ENCODE peak calls at places on chromosome 16, in eight cellular contexts. O is mesendoderm, Y is endothelial cell of umbilical vein, X is neuronal stem cell, F is fibroblast of lung, C is MM.1S, Q is H1, V is K562. D is an unnamed sample.
A peak's percentile ranks its signal among the peaks of the same experiment; 100 is the strongest.

GRCh38 chr16:82835487-82836160 is 208.9 kb downstream of the CDH13 start:
- DNase-seq in V (no peak), O (peak; percentile 27), Y (no peak), X (no peak), C (no peak), F (no peak), Q (no peak), D (no peak)

GRCh38 chr16:81492965-81493754 is 48.6 kb downstream of the CMIP start:
- DNase-seq in O (no peak), V (no peak), F (no peak), X (no peak), C (no peak), Q (no peak), Y (no peak), D (no peak)

GRCh38 chr16:47644166-47644565 is 183.0 kb downstream of the PHKB start:
- DNase-seq in X (no peak), O (no peak), Y (peak; percentile 80), F (peak; percentile 75), Q (no peak), V (no peak), C (no peak), D (no peak)

GRCh38 chr16:51849715-51850114 is 697.2 kb downstream of the TOX3 start:
- DNase-seq in X (no peak), V (no peak), F (no peak), Y (no peak), Q (no peak), O (peak; percentile 30), C (no peak), D (no peak)

GRCh38 chr16:76535-77272 is 1.3 kb upstream of the MPG start:
- DNase-seq in O (peak; percentile 49), Y (peak; percentile 75), Q (no peak), X (no peak), F (peak; percentile 92), V (peak; percentile 87), C (no peak), D (no peak)

GRCh38 chr16:4209657-4210056 is 32.2 kb downstream of the SRL start:
- DNase-seq in X (no peak), Q (no peak), O (no peak), C (no peak), Y (no peak), V (no peak), F (no peak), D (no peak)

GRCh38 chr16:28497861-28498599 is 3.6 kb downstream of the APOBR start:
- DNase-seq in Y (no peak), V (no peak), F (no peak), X (no peak), Q (no peak), O (no peak), C (no peak), D (no peak)

GRCh38 chr16:11824362-11824761 is 27.0 kb downstream of the RSL1D1 start:
- DNase-seq in Q (no peak), F (no peak), X (no peak), V (no peak), O (peak; percentile 45), Y (no peak), C (no peak), D (no peak)

GRCh38 chr16:2976201-2976600 is 4.0 kb downstream of the PKMYT1 start:
- DNase-seq in V (no peak), Q (no peak), C (no peak), Y (no peak), X (no peak), O (no peak), F (no peak), D (no peak)

GRCh38 chr16:11964761-11965539 is at the start of gene TNFRSF17:
- DNase-seq in F (no peak), V (no peak), Y (no peak), Q (no peak), O (no peak), X (no peak), C (peak; percentile 93), D (no peak)

GRCh38 chr16:69476920-69477418 is 52.5 kb downstream of the CYB5B start:
- DNase-seq in Y (peak; percentile 84), Q (no peak), X (no peak), C (no peak), F (peak; percentile 90), O (peak; percentile 37), V (peak; percentile 55), D (no peak)

GRCh38 chr16:84065536-84066132 is 23.0 kb upstream of the SLC38A8 start:
- DNase-seq in F (peak; percentile 65), V (peak; percentile 80), C (no peak), X (no peak), Q (no peak), O (peak; percentile 66), Y (peak; percentile 56), D (peak; percentile 73)

GRCh38 chr16:53266156-53266555 is 168.1 kb upstream of the RBL2 start:
- DNase-seq in C (no peak), O (no peak), X (no peak), Y (no peak), F (no peak), V (no peak), Q (no peak), D (no peak)

GRCh38 chr16:31874354-31875111 is 926 bp downstream of the ZNF267 start:
- DNase-seq in Q (no peak), O (no peak), Y (peak; percentile 62), C (peak; percentile 74), X (no peak), V (peak; percentile 55), F (peak; percentile 47), D (peak; percentile 9)

GRCh38 chr16:59148756-59149155 is 414.6 kb upstream of the GOT2 start:
- DNase-seq in Y (no peak), V (no peak), X (no peak), F (no peak), O (no peak), C (no peak), Q (no peak), D (no peak)

GRCh38 chr16:627458-628239 is 3.1 kb upstream of the WFIKKN1 start:
- DNase-seq in X (no peak), V (peak; percentile 30), Y (no peak), Q (no peak), C (no peak), O (no peak), F (peak; percentile 54), D (no peak)

GRCh38 chr16:22787456-22788189 is 26.3 kb upstream of the HS3ST2 start:
- DNase-seq in V (no peak), C (no peak), Y (no peak), F (no peak), Q (no peak), X (no peak), O (no peak), D (no peak)

GRCh38 chr16:10920726-10921427 is 21.4 kb downstream of the DEXI start:
- DNase-seq in F (no peak), Q (no peak), Y (no peak), V (no peak), X (no peak), O (no peak), C (no peak), D (no peak)

GRCh38 chr16:49652441-49653175 is 203.3 kb downstream of the ZNF423 start:
- DNase-seq in Q (no peak), O (peak; percentile 22), C (no peak), F (peak; percentile 54), V (no peak), X (no peak), Y (no peak), D (no peak)

GRCh38 chr16:80120899-80121521 is 419.8 kb upstream of the DYNLRB2 start:
- DNase-seq in V (no peak), C (no peak), Q (no peak), Y (no peak), F (no peak), O (no peak), X (no peak), D (peak; percentile 16)

GRCh38 chr16:876041-876335 is 75.5 kb upstream of the GNG13 start:
- DNase-seq in Q (no peak), X (no peak), Y (no peak), F (no peak), C (no peak), V (no peak), O (no peak), D (no peak)

GRCh38 chr16:3797473-3797872 is 80.1 kb upstream of the TRAP1 start:
- DNase-seq in F (no peak), X (no peak), C (peak; percentile 51), Y (no peak), V (no peak), O (peak; percentile 37), Q (no peak), D (no peak)

GRCh38 chr16:23395732-23396131 is 57.3 kb downstream of the COG7 start:
- DNase-seq in C (no peak), F (no peak), O (no peak), Q (no peak), X (no peak), Y (no peak), V (no peak), D (no peak)

GRCh38 chr16:75198135-75198600 is 8.8 kb downstream of the CTRB2 start:
- DNase-seq in Y (no peak), V (peak; percentile 20), Q (no peak), C (no peak), F (peak; percentile 52), O (no peak), X (no peak), D (no peak)

GRCh38 chr16:79269211-79269863 is 331.2 kb downstream of the MAF start:
- DNase-seq in Q (no peak), Y (no peak), F (no peak), C (no peak), X (no peak), V (no peak), O (peak; percentile 22), D (no peak)

DNA sequence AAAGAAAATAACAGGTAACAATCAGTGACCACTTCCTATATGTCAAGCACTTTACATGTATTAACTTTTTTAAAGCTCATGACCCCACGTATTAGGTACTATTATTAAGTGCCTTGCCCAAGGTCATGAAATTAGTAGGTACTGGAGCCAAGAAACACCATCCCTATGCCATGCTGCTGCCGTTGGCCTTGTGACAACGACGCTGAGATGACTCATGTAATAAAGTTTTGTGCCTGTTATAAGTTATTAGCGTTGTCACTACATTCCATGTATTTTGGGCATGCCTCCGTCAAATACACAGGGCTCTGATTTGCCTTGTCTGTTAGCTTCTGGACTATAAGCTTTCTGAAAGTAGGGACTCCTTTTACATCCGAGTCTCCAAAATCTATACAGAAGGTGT is 1.4 kb downstream of the BBS2 start:
- DNase-seq in Q (no peak), O (no peak), X (no peak), C (no peak), Y (no peak), V (no peak), F (no peak), D (no peak)
- H3K4me2 ChIP-seq in Q (no peak overlapping the region), O (no peak overlapping the region), X (no peak overlapping the region), C (no peak overlapping the region), Y (peak overlapping the region; percentile 19), V (no peak overlapping the region), F (peak overlapping the region; percentile 32), D (no peak overlapping the region)

GRCh38 chr16:87856796-87857228 is 12.5 kb downstream of the SLC7A5 start:
- DNase-seq in O (no peak), F (no peak), Q (no peak), Y (no peak), X (no peak), C (no peak), V (no peak), D (no peak)
- H3K9ac ChIP-seq in O (no peak overlapping the region), F (no peak overlapping the region), Q (no peak overlapping the region), Y (no peak overlapping the region), X (no peak overlapping the region), C (no peak overlapping the region), V (peak overlapping the region; percentile 68), D (no peak overlapping the region)

GRCh38 chr16:24737916-24738594 is 8.6 kb downstream of the TNRC6A start:
- DNase-seq in C (no peak), V (peak; percentile 66), F (no peak), O (no peak), Y (no peak), Q (no peak), X (no peak), D (no peak)
- H3K4me2 ChIP-seq in C (no peak overlapping the region), V (peak overlapping the region; percentile 49), F (peak overlapping the region; percentile 78), O (no peak overlapping the region), Y (peak overlapping the region; percentile 74), Q (no peak overlapping the region), X (no peak overlapping the region), D (no peak overlapping the region)

GRCh38 chr16:89319628-89319882 is 102.1 kb downstream of the ZNF778 start:
- DNase-seq in X (no peak), Y (no peak), C (no peak), F (no peak), O (no peak), Q (no peak), V (no peak), D (no peak)
- H3K9ac ChIP-seq in X (no peak overlapping the region), Y (peak overlapping the region; percentile 70), C (peak overlapping the region; percentile 48), F (peak overlapping the region; percentile 59), O (no peak overlapping the region), Q (no peak overlapping the region), V (peak overlapping the region; percentile 94), D (no peak overlapping the region)